ENCODE peak calls at places on chromosomes 3 and 15, in seven cellular contexts. K, E, S, M, C, L and P are unnamed samples.

GRCh38 chr15:26866298-26867198 is at the start of gene GABRA5:
- DNase-seq in L (peak), M (no peak), S (no peak), C (no peak), K (peak), E (no peak), P (peak)

GRCh38 chr15:35181538-35181937 is 96.4 kb upstream of the NANOGP8 start:
- DNase-seq in K (peak), L (peak), E (no peak), M (no peak), S (no peak), C (no peak), P (no peak)

GRCh38 chr15:25764980-25765735 is 98.0 kb downstream of the ATP10A start:
- DNase-seq in K (no peak), M (no peak), L (no peak), S (no peak), E (no peak), C (no peak), P (no peak)

GRCh38 chr3:188360364-188360881 is 206.5 kb downstream of the LPP start:
- DNase-seq in L (no peak), M (no peak), E (no peak), C (no peak), K (no peak), S (no peak), P (no peak)

GRCh38 chr15:100712226-100712625 is 109.8 kb downstream of the ASB7 start:
- DNase-seq in C (peak), S (no peak), L (peak), E (no peak), K (peak), M (no peak), P (no peak)

GRCh38 chr3:44883999-44884431 is 9.6 kb downstream of the TGM4 start:
- DNase-seq in M (no peak), K (peak), E (peak), S (no peak), C (no peak), L (peak), P (no peak)

GRCh38 chr3:9818666-9819335 is 8.7 kb downstream of the TTLL3 start:
- DNase-seq in K (no peak), C (no peak), E (no peak), M (no peak), S (no peak), L (no peak), P (no peak)

GRCh38 chr3:42666022-42666421 is 12.5 kb downstream of the ZBTB47 start:
- DNase-seq in M (no peak), S (no peak), K (no peak), E (no peak), C (no peak), L (no peak), P (no peak)

GRCh38 chr15:96054029-96054428 is 276.5 kb upstream of the NR2F2 start:
- DNase-seq in L (no peak), E (no peak), C (no peak), M (no peak), S (no peak), K (no peak), P (peak)

GRCh38 chr3:111944377-111944776 is 34.4 kb upstream of the ABHD10 start:
- DNase-seq in S (no peak), M (no peak), L (no peak), K (no peak), C (no peak), E (no peak), P (no peak)

GRCh38 chr3:194373912-194374311 is 4.4 kb upstream of the LRRC15 start:
- DNase-seq in M (no peak), E (no peak), K (no peak), C (no peak), S (no peak), L (no peak), P (no peak)

GRCh38 chr15:66142341-66142740 is 111.2 kb downstream of the MEGF11 start:
- DNase-seq in C (no peak), K (no peak), S (no peak), M (no peak), L (no peak), E (no peak), P (no peak)

GRCh38 chr15:66148187-66148586 is 105.4 kb downstream of the MEGF11 start:
- DNase-seq in E (no peak), S (no peak), K (no peak), M (no peak), C (no peak), L (no peak), P (no peak)

GRCh38 chr15:66149871-66150270 is 103.7 kb downstream of the MEGF11 start:
- DNase-seq in C (no peak), M (no peak), E (no peak), L (no peak), K (no peak), S (no peak), P (no peak)

GRCh38 chr15:66147440-66147839 is 106.1 kb downstream of the MEGF11 start:
- DNase-seq in C (no peak), S (no peak), K (no peak), L (no peak), E (no peak), M (no peak), P (no peak)

DNA sequence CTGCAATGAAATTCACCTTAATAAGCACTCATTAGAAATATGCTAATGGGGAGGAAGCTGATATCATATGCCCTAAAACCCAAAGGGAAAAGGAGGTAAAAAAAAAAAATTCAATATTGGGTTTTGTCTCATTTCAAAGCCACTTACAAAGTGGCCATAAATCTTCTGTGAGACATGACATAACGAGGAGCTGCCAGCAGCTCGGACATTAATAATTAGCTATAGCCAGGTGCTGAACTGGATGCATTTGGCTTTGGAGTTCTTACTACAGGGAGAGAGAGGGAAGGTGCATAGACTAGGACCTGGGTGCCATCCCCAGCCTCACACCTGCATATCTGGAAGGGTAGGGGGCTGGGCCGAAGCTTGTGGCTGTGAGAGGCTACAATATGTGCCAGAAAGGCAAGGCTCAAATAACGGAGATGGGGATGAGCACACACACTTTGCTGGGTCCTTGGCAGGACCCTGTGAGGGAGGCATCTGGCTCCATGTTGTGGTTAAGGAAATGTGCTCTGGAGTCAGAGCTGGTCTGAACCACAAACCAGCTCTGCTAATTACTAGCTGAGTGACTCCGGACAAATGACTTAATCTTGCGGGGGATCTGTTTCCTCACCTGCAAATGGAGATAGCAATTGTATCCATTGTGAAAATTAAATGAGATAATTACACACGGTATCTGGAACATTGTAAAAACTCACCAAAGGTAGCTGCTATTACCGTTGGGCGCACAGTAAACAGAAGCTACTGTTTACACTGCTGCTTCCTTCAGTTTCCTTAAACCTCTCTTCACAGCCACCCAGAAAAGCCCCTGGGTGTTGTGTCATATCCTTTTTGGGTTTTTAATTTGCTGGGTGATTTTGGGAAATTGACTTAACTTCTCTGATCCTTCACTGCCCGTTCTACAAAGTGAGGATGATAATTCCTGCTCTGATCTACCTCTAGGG is 108.0 kb downstream of the MEGF11 start:
- DNase-seq in E (no peak), K (peak), S (no peak), L (no peak), C (no peak), M (no peak), P (no peak)
- H3K27ac ChIP-seq in E (no peak), K (no peak), S (no peak), L (no peak), C (no peak), M (no peak), P (no peak)

DNA sequence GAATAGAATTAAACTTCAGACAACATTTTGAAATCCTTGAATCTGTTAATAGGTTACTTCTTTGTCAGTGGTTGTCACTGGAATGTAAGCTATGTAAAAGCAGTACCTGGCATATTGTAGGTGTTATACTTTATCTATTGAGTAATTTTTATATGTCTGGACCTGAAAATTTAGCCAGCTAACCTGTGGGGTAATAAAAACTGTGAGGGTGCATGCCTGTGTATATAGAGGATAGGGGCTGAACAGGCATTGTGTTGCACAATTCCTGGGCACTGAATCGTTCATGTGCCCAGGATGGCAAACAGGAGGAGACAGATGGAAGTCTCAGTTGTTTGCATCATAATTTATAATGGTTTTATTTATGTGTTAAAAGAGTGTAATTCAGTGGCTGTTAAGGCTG is 67.1 kb downstream of the ARMC8 start:
- DNase-seq in S (no peak), C (no peak), M (no peak), L (no peak), E (no peak), K (no peak), P (no peak)
- H3K4me3 ChIP-seq in S (no peak), C (no peak), M (no peak), L (no peak), E (no peak), K (no peak), P (no peak)

DNA sequence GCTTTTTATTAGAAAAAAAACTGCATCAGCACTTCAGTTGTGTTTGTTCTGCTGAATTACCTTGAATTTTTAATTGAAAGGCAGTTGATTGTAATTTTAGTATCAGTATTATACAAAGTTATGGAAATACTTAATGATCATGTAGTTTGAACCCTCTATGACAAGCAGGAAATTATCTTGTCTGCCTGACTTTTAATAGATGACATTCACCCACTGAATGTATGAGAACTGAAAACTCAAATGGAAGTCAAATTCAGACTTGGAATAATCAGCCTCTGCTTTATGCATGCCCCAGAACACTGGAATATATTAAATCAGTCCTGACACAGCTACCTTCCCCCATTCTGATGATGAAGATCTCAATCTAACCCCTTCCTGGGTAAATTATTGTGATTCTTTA is 73.5 kb downstream of the SLC49A4 start:
- DNase-seq in L (no peak), E (no peak), M (no peak), S (no peak), C (no peak), K (no peak), P (no peak)
- H3K27ac ChIP-seq in L (no peak), E (no peak), M (no peak), S (no peak), C (no peak), K (no peak), P (no peak)

DNA sequence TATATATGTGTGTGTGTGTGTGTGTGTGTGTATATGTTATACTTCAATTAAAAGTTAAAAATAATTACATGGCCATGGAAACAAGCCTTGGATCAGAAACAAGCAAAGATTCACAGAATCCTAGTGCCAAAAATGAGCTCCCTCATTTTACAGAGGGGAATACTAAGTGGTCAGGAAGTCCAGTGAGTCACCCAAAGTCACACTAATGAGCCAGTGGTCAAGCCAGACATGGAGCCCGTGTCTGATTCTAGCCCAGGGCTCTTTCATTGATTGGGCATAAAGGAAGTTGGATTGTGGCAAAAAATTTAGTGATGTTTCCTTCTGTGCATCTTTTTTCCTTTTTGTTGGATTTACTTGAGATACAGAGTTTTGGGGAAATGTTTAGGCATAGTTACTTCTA is 152.5 kb upstream of the NPHP3 start:
- DNase-seq in E (no peak), M (no peak), K (no peak), C (no peak), S (no peak), L (no peak), P (no peak)
- H3K4me3 ChIP-seq in E (no peak), M (no peak), K (no peak), C (no peak), S (no peak), L (no peak), P (no peak)

GRCh38 chr15:68409736-68410370 is 22.1 kb downstream of the ITGA11 start:
- DNase-seq in M (no peak), S (peak), C (no peak), L (no peak), E (no peak), K (no peak), P (no peak)
- H3K27ac ChIP-seq in M (no peak), S (no peak), C (no peak), L (no peak), E (no peak), K (no peak), P (no peak)